ENCODE peak calls at places on chromosomes 5 and 9, in eight cellular contexts. O is fibroblast of villous mesenchyme, T is prostate gland, P is GM23338, J is AG04449, S is bronchial epithelial cell, H is RWPE2, U is H9. N is an unnamed sample.

GRCh38 chr5:45697211-45697610 is 1.0 kb upstream of the HCN1 start:
- DNase-seq in O (no peak), T (no peak), P (peak), J (no peak), S (no peak), H (no peak), U (no peak), N (no peak)

GRCh38 chr5:24547127-24547526 is 97.7 kb downstream of the CDH10 start:
- DNase-seq in O (no peak), T (no peak), P (no peak), J (no peak), S (no peak), H (no peak), U (no peak), N (no peak)

GRCh38 chr9:24487946-24488345 is 57.8 kb downstream of the IZUMO3 start:
- DNase-seq in O (no peak), T (no peak), P (no peak), J (no peak), S (no peak), H (no peak), U (no peak), N (no peak)

GRCh38 chr9:27303219-27303618 is 6.3 kb upstream of the EQTN start:
- DNase-seq in O (peak), T (no peak), P (peak), J (no peak), S (no peak), H (no peak), U (peak), N (peak)

GRCh38 chr9:137294091-137294683 is 7.9 kb downstream of the NRARP start:
- DNase-seq in O (peak), T (no peak), P (peak), J (no peak), S (peak), H (no peak), U (peak), N (peak)

GRCh38 chr9:108290839-108291585 is 564.8 kb downstream of the ACTL7B start:
- DNase-seq in O (peak), T (peak), P (no peak), J (no peak), S (peak), H (no peak), U (no peak), N (no peak)

GRCh38 chr9:4517274-4517673 is 27.0 kb downstream of the SLC1A1 start:
- DNase-seq in O (no peak), T (no peak), P (no peak), J (no peak), S (no peak), H (no peak), U (no peak), N (no peak)

GRCh38 chr9:129493002-129493713 is 127.7 kb downstream of the C9orf50 start:
- DNase-seq in O (no peak), T (no peak), P (no peak), J (no peak), S (no peak), H (no peak), U (no peak), N (no peak)

GRCh38 chr9:96565684-96566360 is 53.8 kb downstream of the CDC14B start:
- DNase-seq in O (peak), T (no peak), P (peak), J (no peak), S (peak), H (no peak), U (no peak), N (peak)

GRCh38 chr5:74242516-74242915 is 398.0 kb downstream of the ENC1 start:
- DNase-seq in O (no peak), T (no peak), P (no peak), J (no peak), S (peak), H (no peak), U (no peak), N (no peak)

GRCh38 chr5:131270809-131271208 is 7.0 kb downstream of the CDC42SE2 start:
- DNase-seq in O (peak), T (no peak), P (no peak), J (no peak), S (peak), H (no peak), U (no peak), N (peak)

GRCh38 chr9:74960548-74960947 is 7.8 kb upstream of the C9orf40 start:
- DNase-seq in O (peak), T (no peak), P (no peak), J (no peak), S (peak), H (no peak), U (no peak), N (peak)

GRCh38 chr5:13591621-13592020 is 352.9 kb downstream of the DNAH5 start:
- DNase-seq in O (no peak), T (no peak), P (no peak), J (no peak), S (peak), H (no peak), U (no peak), N (peak)

GRCh38 chr5:77083088-77083487 is 4.0 kb downstream of the ZBED3 start:
- DNase-seq in O (no peak), T (no peak), P (no peak), J (no peak), S (no peak), H (no peak), U (no peak), N (no peak)

GRCh38 chr9:3768286-3768685 is 242.5 kb upstream of the RFX3 start:
- DNase-seq in O (no peak), T (no peak), P (no peak), J (no peak), S (no peak), H (no peak), U (no peak), N (no peak)

GRCh38 chr9:28073278-28073677 is 500.0 kb upstream of the C9orf72 start:
- DNase-seq in O (peak), T (no peak), P (peak), J (no peak), S (peak), H (no peak), U (no peak), N (peak)

GRCh38 chr9:137487454-137488329 is 28.6 kb upstream of the NSMF start:
- DNase-seq in O (no peak), T (no peak), P (no peak), J (no peak), S (no peak), H (no peak), U (peak), N (no peak)

GRCh38 chr5:113378960-113379541 is 55.7 kb downstream of the TSSK1B start:
- DNase-seq in O (peak), T (peak), P (peak), J (peak), S (peak), H (no peak), U (peak), N (peak)

GRCh38 chr5:73783823-73784222 is 157.8 kb downstream of the ARHGEF28 start:
- DNase-seq in O (no peak), T (no peak), P (no peak), J (no peak), S (peak), H (no peak), U (no peak), N (no peak)

GRCh38 chr5:115165790-115166189 is 3.9 kb downstream of the TRIM36 start:
- DNase-seq in O (no peak), T (no peak), P (no peak), J (no peak), S (no peak), H (no peak), U (no peak), N (no peak)

GRCh38 chr5:178277346-178277745 is 44.7 kb upstream of the PHYKPL start:
- DNase-seq in O (no peak), T (no peak), P (no peak), J (no peak), S (no peak), H (peak), U (no peak), N (no peak)

GRCh38 chr5:39772307-39772706 is 347.5 kb upstream of the DAB2 start:
- DNase-seq in O (no peak), T (no peak), P (no peak), J (no peak), S (no peak), H (no peak), U (no peak), N (no peak)

GRCh38 chr5:107668933-107669542 is 1.7 kb downstream of the EFNA5 start:
- DNase-seq in O (peak), T (peak), P (peak), J (no peak), S (peak), H (no peak), U (peak), N (peak)

GRCh38 chr9:124808246-124808956 is 31.5 kb downstream of the OLFML2A start:
- DNase-seq in O (no peak), T (no peak), P (no peak), J (no peak), S (peak), H (no peak), U (no peak), N (no peak)

GRCh38 chr5:96870094-96871021 is 5.9 kb upstream of the ERAP2 start:
- DNase-seq in O (peak), T (peak), P (no peak), J (no peak), S (peak), H (no peak), U (no peak), N (no peak)

GRCh38 chr5:108003178-108003577 is 332.4 kb upstream of the EFNA5 start:
- DNase-seq in O (peak), T (no peak), P (no peak), J (no peak), S (no peak), H (no peak), U (no peak), N (peak)

GRCh38 chr5:172485511-172486202 is 31.3 kb upstream of the SH3PXD2B start:
- DNase-seq in O (no peak), T (no peak), P (no peak), J (no peak), S (no peak), H (no peak), U (no peak), N (no peak)

GRCh38 chr9:14027114-14027812 is 286.7 kb downstream of the NFIB start:
- DNase-seq in O (no peak), T (peak), P (no peak), J (no peak), S (no peak), H (no peak), U (no peak), N (peak)

GRCh38 chr9:7844283-7844682 is 44.7 kb upstream of the DMAC1 start:
- DNase-seq in O (no peak), T (no peak), P (peak), J (no peak), S (peak), H (no peak), U (peak), N (peak)

GRCh38 chr5:61817472-61818326 is 485.6 kb downstream of the ZSWIM6 start:
- DNase-seq in O (peak), T (peak), P (peak), J (peak), S (peak), H (no peak), U (peak), N (peak)
- TF ChIP-seq CTCF in O (peak), T (peak), P (peak), J (peak), S (peak), H (peak), U (peak), N (peak)

GRCh38 chr5:94888674-94889073 is 270.2 kb downstream of the SLF1 start:
- DNase-seq in O (no peak), T (no peak), P (no peak), J (no peak), S (no peak), H (no peak), U (no peak), N (no peak)

GRCh38 chr5:94890907-94891306 is 272.4 kb downstream of the SLF1 start:
- DNase-seq in O (no peak), T (no peak), P (no peak), J (no peak), S (peak), H (no peak), U (no peak), N (no peak)

GRCh38 chr5:94891565-94892362 is 273.3 kb downstream of the SLF1 start:
- DNase-seq in O (no peak), T (no peak), P (no peak), J (no peak), S (no peak), H (no peak), U (no peak), N (no peak)

DNA sequence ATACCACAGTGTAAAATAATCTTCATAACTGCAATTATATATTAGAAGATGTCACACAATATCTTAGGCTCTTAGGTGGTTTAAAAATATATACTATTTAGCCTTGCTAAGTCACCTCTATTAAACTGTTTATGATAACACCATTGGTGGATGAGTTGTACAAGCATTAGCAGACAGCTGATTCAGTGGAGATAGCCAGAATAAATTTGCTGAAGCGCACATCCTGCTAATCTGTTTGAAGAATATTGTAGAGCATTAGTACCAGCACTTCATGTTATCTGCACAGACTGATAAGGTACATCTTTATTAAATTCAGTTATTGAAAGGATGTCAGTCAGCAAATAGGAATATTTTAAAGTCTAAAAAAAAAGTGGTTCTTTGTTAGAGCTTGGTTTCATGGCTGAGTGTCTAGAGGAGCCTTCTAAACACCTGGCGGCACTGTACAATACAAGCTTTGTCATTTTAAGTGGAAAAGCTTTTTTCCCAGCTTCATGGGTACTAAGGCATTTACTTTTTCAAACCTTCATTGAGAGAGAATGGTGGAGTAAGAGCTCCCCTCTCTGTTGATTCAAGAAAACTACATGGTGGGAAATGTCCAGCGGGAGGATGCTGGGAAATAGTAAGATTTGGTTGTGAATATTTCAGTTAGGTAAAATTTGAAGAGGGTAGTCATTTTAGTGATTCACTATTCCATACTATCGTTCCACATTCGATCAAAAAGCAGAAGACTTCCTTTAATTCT is 275.1 kb downstream of the SLF1 start:
- DNase-seq in O (peak), T (no peak), P (peak), J (no peak), S (peak), H (no peak), U (no peak), N (peak)
- TF ChIP-seq CTCF in O (peak), T (no peak), P (peak), J (no peak), S (peak), H (peak), U (peak), N (peak)

DNA sequence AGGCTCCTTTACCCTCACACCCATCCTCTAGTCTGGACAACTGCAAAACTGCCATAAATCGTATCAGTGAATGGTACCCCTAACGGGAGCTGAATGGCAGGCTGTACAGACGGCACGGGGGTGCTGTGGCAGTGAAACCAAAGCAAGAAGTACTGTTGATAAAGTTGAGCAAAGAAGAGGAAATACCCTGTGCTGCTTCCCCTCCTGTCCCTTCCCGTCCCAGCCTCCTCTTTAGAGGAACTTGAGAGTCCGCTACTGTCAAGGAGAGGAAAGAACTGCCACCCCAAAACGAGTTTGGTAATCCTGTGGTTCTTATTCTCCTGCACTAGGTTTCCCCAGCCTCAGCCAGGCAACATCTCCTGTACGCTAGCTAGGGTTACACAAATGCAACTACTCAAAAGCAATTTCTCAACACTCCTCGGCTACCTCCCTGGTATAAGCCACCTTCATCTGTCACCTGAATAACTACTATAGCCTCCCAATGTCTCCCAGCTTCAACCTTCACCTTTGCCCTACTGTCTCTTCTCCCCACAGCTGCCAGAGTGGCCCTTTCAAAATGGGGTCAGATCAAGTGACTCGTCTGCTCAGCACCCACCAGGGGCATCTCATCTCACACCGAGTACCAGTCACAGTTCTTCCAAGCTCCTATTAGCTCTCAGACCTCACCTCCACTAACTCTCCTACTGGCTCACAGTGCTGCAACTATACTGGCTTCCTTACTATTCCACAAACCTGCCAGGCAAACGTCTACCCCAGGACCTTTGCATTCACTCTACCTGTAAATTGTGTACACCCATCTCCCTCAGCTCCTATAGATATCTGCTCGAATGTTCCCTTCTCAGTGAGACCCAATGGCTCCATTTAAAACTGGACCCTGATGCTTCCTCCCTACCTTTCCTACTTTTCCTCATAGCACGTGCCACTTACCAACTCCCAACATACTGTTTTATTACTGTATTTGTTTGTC is 4.1 kb downstream of the GLRX start:
- DNase-seq in O (no peak), T (no peak), P (no peak), J (no peak), S (no peak), H (no peak), U (no peak), N (no peak)
- TF ChIP-seq CTCF in O (no peak), T (no peak), P (no peak), J (no peak), S (no peak), H (no peak), U (no peak), N (no peak)

GRCh38 chr9:114155967-114156294 is 594 bp downstream of the COL27A1 start:
- DNase-seq in O (no peak), T (no peak), P (peak), J (no peak), S (no peak), H (no peak), U (no peak), N (no peak)
- TF ChIP-seq CTCF in O (no peak), T (no peak), P (peak), J (no peak), S (peak), H (no peak), U (no peak), N (no peak)